ENCODE peak calls at places on chromosome 9, in nine cellular contexts. J, C, N, A, E, R, W, S and I are unnamed samples.

GRCh38 chr9:133113928-133114351 is 7.1 kb downstream of the RALGDS start:
- DNase-seq in J (peak; percentile 49), C (peak; percentile 41), N (no peak), A (no peak), E (no peak), R (no peak), W (no peak), S (no peak), I (no peak)

GRCh38 chr9:127209948-127210621 is 54.5 kb upstream of the GARNL3 start:
- DNase-seq in J (no peak), C (no peak), N (no peak), A (no peak), E (no peak), R (no peak), W (no peak), S (no peak), I (no peak)

GRCh38 chr9:119934497-119934896 is 565.3 kb upstream of the BRINP1 start:
- DNase-seq in J (no peak), C (no peak), N (no peak), A (no peak), E (no peak), R (no peak), W (no peak), S (no peak), I (no peak)

GRCh38 chr9:4126184-4126865 is 173.5 kb downstream of the GLIS3 start:
- DNase-seq in J (no peak), C (no peak), N (no peak), A (no peak), E (peak; percentile 78), R (no peak), W (no peak), S (no peak), I (no peak)

GRCh38 chr9:36988848-36989247 is 45.2 kb downstream of the PAX5 start:
- DNase-seq in J (no peak), C (no peak), N (no peak), A (no peak), E (no peak), R (no peak), W (no peak), S (no peak), I (no peak)

GRCh38 chr9:14205463-14205862 is 108.5 kb downstream of the NFIB start:
- DNase-seq in J (no peak), C (no peak), N (no peak), A (no peak), E (peak; percentile 90), R (no peak), W (no peak), S (no peak), I (peak; percentile 36)

GRCh38 chr9:134215709-134216448 is 51.5 kb upstream of the RNU6ATAC start:
- DNase-seq in J (peak; percentile 31), C (peak; percentile 34), N (no peak), A (peak; percentile 17), E (peak; percentile 64), R (no peak), W (no peak), S (peak; percentile 56), I (peak; percentile 49)

GRCh38 chr9:130235558-130236435 is 29.8 kb upstream of the HMCN2 start:
- DNase-seq in J (peak; percentile 54), C (peak; percentile 65), N (peak; percentile 63), A (peak; percentile 58), E (peak; percentile 68), R (peak; percentile 65), W (no peak), S (peak; percentile 71), I (peak; percentile 13)

GRCh38 chr9:135811796-135812195 is 95.5 kb downstream of the CAMSAP1 start:
- DNase-seq in J (peak; percentile 27), C (no peak), N (no peak), A (no peak), E (peak; percentile 9), R (no peak), W (no peak), S (no peak), I (no peak)

GRCh38 chr9:110995511-110996340 is 42.5 kb downstream of the LPAR1 start:
- DNase-seq in J (no peak), C (no peak), N (no peak), A (no peak), E (peak; percentile 68), R (no peak), W (no peak), S (no peak), I (no peak)

GRCh38 chr9:122128432-122129343 is 30.9 kb downstream of the NDUFA8 start:
- DNase-seq in J (peak; percentile 49), C (peak; percentile 63), N (no peak), A (peak; percentile 38), E (no peak), R (no peak), W (no peak), S (no peak), I (no peak)

GRCh38 chr9:94757158-94757557 is 30.7 kb downstream of the AOPEP start:
- DNase-seq in J (no peak), C (no peak), N (no peak), A (no peak), E (peak; percentile 70), R (no peak), W (no peak), S (no peak), I (peak; percentile 33)

GRCh38 chr9:134067904-134068741 is at the start of gene BRD3:
- DNase-seq in J (peak; percentile 83), C (peak; percentile 88), N (peak; percentile 86), A (peak; percentile 85), E (peak; percentile 93), R (peak; percentile 79), W (peak; percentile 53), S (peak; percentile 77), I (peak; percentile 52)

GRCh38 chr9:4114569-4115505 is 185.0 kb downstream of the GLIS3 start:
- DNase-seq in J (no peak), C (no peak), N (no peak), A (no peak), E (peak; percentile 63), R (no peak), W (no peak), S (no peak), I (no peak)

GRCh38 chr9:6993531-6993930 is 235.8 kb downstream of the KDM4C start:
- DNase-seq in J (no peak), C (no peak), N (no peak), A (no peak), E (no peak), R (no peak), W (no peak), S (no peak), I (no peak)

DNA sequence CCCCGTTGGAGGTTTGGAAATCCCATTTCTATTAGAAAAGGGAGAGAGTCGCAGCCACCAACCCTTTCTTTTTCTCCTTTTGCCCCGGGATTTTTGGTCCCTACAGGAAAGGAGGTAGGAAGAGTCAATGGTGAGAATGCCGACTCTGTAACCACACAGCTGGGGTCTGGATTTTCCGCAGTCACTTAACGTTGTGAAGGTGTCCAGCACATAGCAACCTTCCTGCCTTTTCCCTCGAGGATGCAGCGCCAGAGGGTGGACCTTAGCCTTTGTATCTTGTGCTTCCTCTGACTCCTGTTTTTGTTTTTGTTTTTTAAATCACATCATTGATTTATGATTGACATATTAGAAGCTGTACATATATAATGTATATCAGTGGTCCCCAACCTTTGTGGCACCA is 41.4 kb downstream of the TLR4 start:
- DNase-seq in J (no peak), C (no peak), N (no peak), A (no peak), E (no peak), R (no peak), W (no peak), S (no peak), I (no peak)
- H3K4me3 ChIP-seq in J (peak overlapping the region; percentile 58), C (peak overlapping the region; percentile 67), N (no peak overlapping the region), A (no peak overlapping the region), E (no peak overlapping the region), R (no peak overlapping the region), W (no peak overlapping the region), S (no peak overlapping the region), I (no peak overlapping the region)

DNA sequence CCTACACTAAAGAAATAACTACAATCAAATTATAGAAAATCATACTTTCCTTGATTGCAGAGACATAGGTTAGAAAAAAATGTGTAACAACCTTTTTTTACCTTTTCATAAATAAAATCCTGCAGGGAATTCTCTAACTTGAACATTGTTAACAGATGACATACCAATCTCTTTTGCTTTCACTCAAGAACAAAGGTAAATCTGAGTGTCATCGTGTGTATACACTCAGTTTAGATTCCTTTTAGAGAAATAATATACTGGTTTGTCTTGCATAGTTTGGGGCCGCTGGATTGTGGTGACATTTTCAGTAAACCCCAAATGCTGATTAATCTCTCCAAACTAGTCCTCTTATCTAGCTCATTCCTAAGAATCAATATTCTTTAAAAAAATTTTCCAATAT is 20.8 kb upstream of the MTAP start:
- DNase-seq in J (no peak), C (no peak), N (no peak), A (no peak), E (no peak), R (no peak), W (no peak), S (no peak), I (no peak)
- H3K4me3 ChIP-seq in J (no peak overlapping the region), C (no peak overlapping the region), N (no peak overlapping the region), A (no peak overlapping the region), E (no peak overlapping the region), R (no peak overlapping the region), W (no peak overlapping the region), S (no peak overlapping the region), I (no peak overlapping the region)

DNA sequence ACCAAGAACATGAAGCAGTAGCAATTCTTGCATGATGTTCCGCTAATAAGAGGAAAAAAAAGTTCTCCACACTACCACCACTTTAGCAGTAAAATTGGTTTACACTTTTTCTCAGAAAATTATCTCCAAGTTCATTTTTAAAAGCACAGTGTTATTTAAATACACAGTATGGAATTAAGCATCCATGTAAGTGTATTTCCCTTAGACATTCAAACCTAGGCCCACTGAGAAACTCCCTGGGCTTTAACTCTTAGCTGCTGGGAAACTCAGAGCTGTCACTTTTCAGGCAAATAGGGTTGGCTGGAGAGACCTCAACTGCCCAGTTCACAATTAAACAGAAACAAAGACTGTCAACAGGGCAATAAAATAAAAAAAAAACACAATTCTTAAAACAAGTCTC is 2.7 kb downstream of the GNAQ start:
- DNase-seq in J (no peak), C (no peak), N (no peak), A (no peak), E (no peak), R (no peak), W (no peak), S (no peak), I (no peak)
- H3K4me3 ChIP-seq in J (peak overlapping the region; percentile 60), C (peak overlapping the region; percentile 74), N (peak overlapping the region; percentile 8), A (peak overlapping the region; percentile 83), E (peak overlapping the region; percentile 83), R (no peak overlapping the region), W (no peak overlapping the region), S (no peak overlapping the region), I (peak overlapping the region; percentile 85)

GRCh38 chr9:117291223-117291622 is 123.6 kb downstream of the ASTN2 start:
- DNase-seq in J (no peak), C (no peak), N (no peak), A (no peak), E (no peak), R (no peak), W (no peak), S (no peak), I (no peak)

GRCh38 chr9:117284414-117284813 is 130.4 kb downstream of the ASTN2 start:
- DNase-seq in J (no peak), C (no peak), N (no peak), A (no peak), E (no peak), R (no peak), W (no peak), S (no peak), I (no peak)

GRCh38 chr9:117290809-117291208 is 124.0 kb downstream of the ASTN2 start:
- DNase-seq in J (no peak), C (no peak), N (no peak), A (no peak), E (no peak), R (no peak), W (no peak), S (no peak), I (no peak)

GRCh38 chr9:117290306-117290705 is 124.6 kb downstream of the ASTN2 start:
- DNase-seq in J (no peak), C (no peak), N (no peak), A (no peak), E (no peak), R (no peak), W (no peak), S (no peak), I (no peak)

GRCh38 chr9:117286245-117286644 is 128.6 kb downstream of the ASTN2 start:
- DNase-seq in J (no peak), C (no peak), N (no peak), A (no peak), E (no peak), R (no peak), W (no peak), S (no peak), I (no peak)
- H3K4me3 ChIP-seq in J (no peak overlapping the region), C (no peak overlapping the region), N (no peak overlapping the region), A (no peak overlapping the region), E (no peak overlapping the region), R (no peak overlapping the region), W (no peak overlapping the region), S (no peak overlapping the region), I (no peak overlapping the region)